ENCODE peak calls at places on chromosomes 4 and X, in seven cellular contexts. One of them, this sample, is unnamed.

GRCh38 chrX:124232523-124233201 is 99.8 kb upstream of the TEX13D start:
- DNase-seq in AG09309: no peak
- DNase-seq in A549: no peak
- DNase-seq in stimulated activated CD8-positive, alpha-beta memory T cell treated with anti-CD3 and anti-CD28 coated beads, Interleukin-2, amount 100 ng/mL, for 1 hour: no peak
- DNase-seq in SIG-M5: no peak
- DNase-seq in heart right ventricle: no peak
- DNase-seq in renal cortical epithelial cell: no peak
- DNase-seq in this sample: no peak

GRCh38 chr4:161936625-161937133 is 227.1 kb downstream of the FSTL5 start:
- DNase-seq in SIG-M5: no peak
- DNase-seq in heart right ventricle: no peak
- DNase-seq in renal cortical epithelial cell: peak; percentile 85
- DNase-seq in A549: peak; percentile 17
- DNase-seq in AG09309: peak; percentile 91
- DNase-seq in stimulated activated CD8-positive, alpha-beta memory T cell treated with anti-CD3 and anti-CD28 coated beads, Interleukin-2, amount 100 ng/mL, for 1 hour: no peak
- DNase-seq in this sample: no peak

GRCh38 chr4:98749206-98749605 is 90.8 kb upstream of the TSPAN5 start:
- DNase-seq in A549: no peak
- DNase-seq in stimulated activated CD8-positive, alpha-beta memory T cell treated with anti-CD3 and anti-CD28 coated beads, Interleukin-2, amount 100 ng/mL, for 1 hour: no peak
- DNase-seq in AG09309: no peak
- DNase-seq in SIG-M5: no peak
- DNase-seq in heart right ventricle: no peak
- DNase-seq in renal cortical epithelial cell: no peak
- DNase-seq in this sample: no peak

GRCh38 chr4:153651961-153652784 is 31.9 kb upstream of the TLR2 start:
- DNase-seq in renal cortical epithelial cell: peak; percentile 95
- DNase-seq in stimulated activated CD8-positive, alpha-beta memory T cell treated with anti-CD3 and anti-CD28 coated beads, Interleukin-2, amount 100 ng/mL, for 1 hour: no peak
- DNase-seq in SIG-M5: no peak
- DNase-seq in heart right ventricle: no peak
- DNase-seq in AG09309: no peak
- DNase-seq in A549: no peak
- DNase-seq in this sample: no peak

GRCh38 chrX:53395605-53396298 is 26.7 kb downstream of the SMC1A start:
- DNase-seq in heart right ventricle: no peak
- DNase-seq in stimulated activated CD8-positive, alpha-beta memory T cell treated with anti-CD3 and anti-CD28 coated beads, Interleukin-2, amount 100 ng/mL, for 1 hour: no peak
- DNase-seq in SIG-M5: no peak
- DNase-seq in A549: no peak
- DNase-seq in renal cortical epithelial cell: no peak
- DNase-seq in AG09309: no peak
- DNase-seq in this sample: no peak

GRCh38 chrX:71859637-71860036 is 51.0 kb upstream of the NHSL2 start:
- DNase-seq in renal cortical epithelial cell: peak; percentile 27
- DNase-seq in stimulated activated CD8-positive, alpha-beta memory T cell treated with anti-CD3 and anti-CD28 coated beads, Interleukin-2, amount 100 ng/mL, for 1 hour: peak; percentile 3
- DNase-seq in SIG-M5: no peak
- DNase-seq in A549: peak; percentile 43
- DNase-seq in heart right ventricle: no peak
- DNase-seq in AG09309: no peak
- DNase-seq in this sample: peak; percentile 67

GRCh38 chr4:2964077-2964471 is 703 bp downstream of the GRK4 start:
- DNase-seq in A549: no peak
- DNase-seq in renal cortical epithelial cell: no peak
- DNase-seq in stimulated activated CD8-positive, alpha-beta memory T cell treated with anti-CD3 and anti-CD28 coated beads, Interleukin-2, amount 100 ng/mL, for 1 hour: no peak
- DNase-seq in SIG-M5: no peak
- DNase-seq in heart right ventricle: no peak
- DNase-seq in AG09309: no peak
- DNase-seq in this sample: no peak

GRCh38 chrX:44889824-44890223 is 16.8 kb downstream of the KDM6A start:
- DNase-seq in A549: no peak
- DNase-seq in heart right ventricle: no peak
- DNase-seq in AG09309: no peak
- DNase-seq in SIG-M5: peak; percentile 15
- DNase-seq in stimulated activated CD8-positive, alpha-beta memory T cell treated with anti-CD3 and anti-CD28 coated beads, Interleukin-2, amount 100 ng/mL, for 1 hour: no peak
- DNase-seq in renal cortical epithelial cell: no peak
- DNase-seq in this sample: no peak

GRCh38 chrX:15334561-15334960 is 762 bp downstream of the PIGA start:
- DNase-seq in heart right ventricle: no peak
- DNase-seq in SIG-M5: no peak
- DNase-seq in renal cortical epithelial cell: peak; percentile 20
- DNase-seq in stimulated activated CD8-positive, alpha-beta memory T cell treated with anti-CD3 and anti-CD28 coated beads, Interleukin-2, amount 100 ng/mL, for 1 hour: no peak
- DNase-seq in A549: no peak
- DNase-seq in AG09309: no peak
- DNase-seq in this sample: peak; percentile 12

GRCh38 chrX:136574548-136574947 is 42.5 kb downstream of the VGLL1 start:
- DNase-seq in A549: no peak
- DNase-seq in renal cortical epithelial cell: no peak
- DNase-seq in stimulated activated CD8-positive, alpha-beta memory T cell treated with anti-CD3 and anti-CD28 coated beads, Interleukin-2, amount 100 ng/mL, for 1 hour: no peak
- DNase-seq in AG09309: no peak
- DNase-seq in heart right ventricle: peak; percentile 3
- DNase-seq in SIG-M5: no peak
- DNase-seq in this sample: peak; percentile 47

GRCh38 chr4:52376107-52376704 is 282.9 kb downstream of the USP46 start:
- DNase-seq in heart right ventricle: peak; percentile 38
- DNase-seq in SIG-M5: no peak
- DNase-seq in AG09309: peak; percentile 39
- DNase-seq in renal cortical epithelial cell: peak; percentile 31
- DNase-seq in A549: peak; percentile 30
- DNase-seq in stimulated activated CD8-positive, alpha-beta memory T cell treated with anti-CD3 and anti-CD28 coated beads, Interleukin-2, amount 100 ng/mL, for 1 hour: no peak
- DNase-seq in this sample: peak; percentile 85

GRCh38 chr4:55442541-55442940 is 46.8 kb downstream of the TMEM165 start:
- DNase-seq in AG09309: no peak
- DNase-seq in renal cortical epithelial cell: peak; percentile 12
- DNase-seq in A549: no peak
- DNase-seq in SIG-M5: no peak
- DNase-seq in heart right ventricle: no peak
- DNase-seq in stimulated activated CD8-positive, alpha-beta memory T cell treated with anti-CD3 and anti-CD28 coated beads, Interleukin-2, amount 100 ng/mL, for 1 hour: no peak
- DNase-seq in this sample: no peak

GRCh38 chr4:82268050-82268825 is 105.6 kb downstream of the HNRNPD start:
- DNase-seq in AG09309: peak; percentile 28
- DNase-seq in renal cortical epithelial cell: peak; percentile 44
- DNase-seq in stimulated activated CD8-positive, alpha-beta memory T cell treated with anti-CD3 and anti-CD28 coated beads, Interleukin-2, amount 100 ng/mL, for 1 hour: peak; percentile 8
- DNase-seq in A549: peak; percentile 55
- DNase-seq in heart right ventricle: peak; percentile 51
- DNase-seq in SIG-M5: peak; percentile 5
- DNase-seq in this sample: peak; percentile 71

GRCh38 chrX:5842601-5843000 is 386.1 kb downstream of the NLGN4X start:
- DNase-seq in renal cortical epithelial cell: no peak
- DNase-seq in stimulated activated CD8-positive, alpha-beta memory T cell treated with anti-CD3 and anti-CD28 coated beads, Interleukin-2, amount 100 ng/mL, for 1 hour: no peak
- DNase-seq in A549: no peak
- DNase-seq in AG09309: no peak
- DNase-seq in SIG-M5: no peak
- DNase-seq in heart right ventricle: no peak
- DNase-seq in this sample: no peak

GRCh38 chrX:40153335-40154221 is 55.8 kb upstream of the BCOR start:
- DNase-seq in renal cortical epithelial cell: no peak
- DNase-seq in stimulated activated CD8-positive, alpha-beta memory T cell treated with anti-CD3 and anti-CD28 coated beads, Interleukin-2, amount 100 ng/mL, for 1 hour: no peak
- DNase-seq in AG09309: no peak
- DNase-seq in SIG-M5: peak; percentile 37
- DNase-seq in heart right ventricle: no peak
- DNase-seq in A549: peak; percentile 41
- DNase-seq in this sample: no peak

GRCh38 chr4:15466596-15466995 is 3.1 kb upstream of the CC2D2A start:
- DNase-seq in SIG-M5: no peak
- DNase-seq in renal cortical epithelial cell: no peak
- DNase-seq in AG09309: no peak
- DNase-seq in stimulated activated CD8-positive, alpha-beta memory T cell treated with anti-CD3 and anti-CD28 coated beads, Interleukin-2, amount 100 ng/mL, for 1 hour: no peak
- DNase-seq in heart right ventricle: no peak
- DNase-seq in A549: no peak
- DNase-seq in this sample: no peak

GRCh38 chr4:88356771-88357170 is 21.9 kb upstream of the HERC6 start:
- DNase-seq in heart right ventricle: no peak
- DNase-seq in renal cortical epithelial cell: peak; percentile 32
- DNase-seq in SIG-M5: no peak
- DNase-seq in AG09309: no peak
- DNase-seq in stimulated activated CD8-positive, alpha-beta memory T cell treated with anti-CD3 and anti-CD28 coated beads, Interleukin-2, amount 100 ng/mL, for 1 hour: no peak
- DNase-seq in A549: no peak
- DNase-seq in this sample: no peak

GRCh38 chr4:147899512-147899911 is 167.6 kb downstream of the ARHGAP10 start:
- DNase-seq in renal cortical epithelial cell: no peak
- DNase-seq in AG09309: peak; percentile 11
- DNase-seq in heart right ventricle: no peak
- DNase-seq in stimulated activated CD8-positive, alpha-beta memory T cell treated with anti-CD3 and anti-CD28 coated beads, Interleukin-2, amount 100 ng/mL, for 1 hour: no peak
- DNase-seq in SIG-M5: no peak
- DNase-seq in A549: no peak
- DNase-seq in this sample: no peak

GRCh38 chr4:115361781-115362180 is 248.4 kb upstream of the NDST4 start:
- DNase-seq in A549: no peak
- DNase-seq in stimulated activated CD8-positive, alpha-beta memory T cell treated with anti-CD3 and anti-CD28 coated beads, Interleukin-2, amount 100 ng/mL, for 1 hour: no peak
- DNase-seq in renal cortical epithelial cell: no peak
- DNase-seq in SIG-M5: no peak
- DNase-seq in heart right ventricle: no peak
- DNase-seq in AG09309: no peak
- DNase-seq in this sample: no peak

GRCh38 chrX:40805404-40805803 is 70.1 kb upstream of the MED14 start:
- DNase-seq in SIG-M5: no peak
- DNase-seq in stimulated activated CD8-positive, alpha-beta memory T cell treated with anti-CD3 and anti-CD28 coated beads, Interleukin-2, amount 100 ng/mL, for 1 hour: no peak
- DNase-seq in A549: no peak
- DNase-seq in AG09309: no peak
- DNase-seq in heart right ventricle: no peak
- DNase-seq in renal cortical epithelial cell: no peak
- DNase-seq in this sample: no peak

GRCh38 chr4:186216465-186217024 is 10.8 kb upstream of the KLKB1 start:
- DNase-seq in heart right ventricle: no peak
- DNase-seq in A549: no peak
- DNase-seq in AG09309: no peak
- DNase-seq in renal cortical epithelial cell: no peak
- DNase-seq in SIG-M5: no peak
- DNase-seq in stimulated activated CD8-positive, alpha-beta memory T cell treated with anti-CD3 and anti-CD28 coated beads, Interleukin-2, amount 100 ng/mL, for 1 hour: no peak
- DNase-seq in this sample: no peak

GRCh38 chr4:180688480-180688879 is 1554.7 kb upstream of the TENM3 start:
- DNase-seq in heart right ventricle: no peak
- DNase-seq in renal cortical epithelial cell: no peak
- DNase-seq in AG09309: no peak
- DNase-seq in stimulated activated CD8-positive, alpha-beta memory T cell treated with anti-CD3 and anti-CD28 coated beads, Interleukin-2, amount 100 ng/mL, for 1 hour: no peak
- DNase-seq in A549: no peak
- DNase-seq in SIG-M5: no peak
- DNase-seq in this sample: no peak

GRCh38 chrX:97389761-97390192 is 506.1 kb downstream of the RPA4 start:
- DNase-seq in stimulated activated CD8-positive, alpha-beta memory T cell treated with anti-CD3 and anti-CD28 coated beads, Interleukin-2, amount 100 ng/mL, for 1 hour: no peak
- DNase-seq in heart right ventricle: no peak
- DNase-seq in renal cortical epithelial cell: peak; percentile 93
- DNase-seq in SIG-M5: no peak
- DNase-seq in A549: peak; percentile 55
- DNase-seq in AG09309: peak; percentile 24
- DNase-seq in this sample: no peak

GRCh38 chr4:94452476-94453300 is 946 bp downstream of the PDLIM5 start:
- DNase-seq in A549: peak; percentile 76
- DNase-seq in SIG-M5: no peak
- DNase-seq in stimulated activated CD8-positive, alpha-beta memory T cell treated with anti-CD3 and anti-CD28 coated beads, Interleukin-2, amount 100 ng/mL, for 1 hour: no peak
- DNase-seq in heart right ventricle: peak; percentile 90
- DNase-seq in renal cortical epithelial cell: peak; percentile 80
- DNase-seq in AG09309: peak; percentile 41
- DNase-seq in this sample: peak; percentile 89

GRCh38 chr4:163492951-163493504 is 1.5 kb upstream of the TMA16 start:
- DNase-seq in A549: peak; percentile 45
- DNase-seq in SIG-M5: no peak
- DNase-seq in AG09309: no peak
- DNase-seq in renal cortical epithelial cell: no peak
- DNase-seq in stimulated activated CD8-positive, alpha-beta memory T cell treated with anti-CD3 and anti-CD28 coated beads, Interleukin-2, amount 100 ng/mL, for 1 hour: no peak
- DNase-seq in heart right ventricle: no peak
- DNase-seq in this sample: no peak

GRCh38 chrX:16601885-16602284 is 48.1 kb upstream of the S100G start:
- DNase-seq in heart right ventricle: no peak
- DNase-seq in SIG-M5: no peak
- DNase-seq in AG09309: no peak
- DNase-seq in A549: no peak
- DNase-seq in renal cortical epithelial cell: no peak
- DNase-seq in stimulated activated CD8-positive, alpha-beta memory T cell treated with anti-CD3 and anti-CD28 coated beads, Interleukin-2, amount 100 ng/mL, for 1 hour: no peak
- DNase-seq in this sample: no peak

GRCh38 chrX:152932144-152932543 is 34.3 kb downstream of the ZNF185 start:
- DNase-seq in AG09309: no peak
- DNase-seq in renal cortical epithelial cell: no peak
- DNase-seq in A549: no peak
- DNase-seq in SIG-M5: no peak
- DNase-seq in stimulated activated CD8-positive, alpha-beta memory T cell treated with anti-CD3 and anti-CD28 coated beads, Interleukin-2, amount 100 ng/mL, for 1 hour: no peak
- DNase-seq in heart right ventricle: no peak
- DNase-seq in this sample: no peak

GRCh38 chrX:129726307-129727111 is 12.3 kb upstream of the XPNPEP2 start:
- DNase-seq in stimulated activated CD8-positive, alpha-beta memory T cell treated with anti-CD3 and anti-CD28 coated beads, Interleukin-2, amount 100 ng/mL, for 1 hour: no peak
- DNase-seq in A549: peak; percentile 63
- DNase-seq in heart right ventricle: peak; percentile 64
- DNase-seq in renal cortical epithelial cell: peak; percentile 33
- DNase-seq in AG09309: no peak
- DNase-seq in SIG-M5: no peak
- DNase-seq in this sample: peak; percentile 81

GRCh38 chrX:154748712-154749339 is 2.1 kb downstream of the GAB3 start:
- DNase-seq in A549: peak; percentile 56
- DNase-seq in AG09309: no peak
- DNase-seq in stimulated activated CD8-positive, alpha-beta memory T cell treated with anti-CD3 and anti-CD28 coated beads, Interleukin-2, amount 100 ng/mL, for 1 hour: no peak
- DNase-seq in SIG-M5: no peak
- DNase-seq in heart right ventricle: peak; percentile 55
- DNase-seq in renal cortical epithelial cell: peak; percentile 36
- DNase-seq in this sample: peak; percentile 85

GRCh38 chr4:10620935-10621488 is 63.6 kb downstream of the CLNK start:
- DNase-seq in AG09309: no peak
- DNase-seq in renal cortical epithelial cell: no peak
- DNase-seq in stimulated activated CD8-positive, alpha-beta memory T cell treated with anti-CD3 and anti-CD28 coated beads, Interleukin-2, amount 100 ng/mL, for 1 hour: no peak
- DNase-seq in heart right ventricle: no peak
- DNase-seq in SIG-M5: no peak
- DNase-seq in A549: no peak
- DNase-seq in this sample: no peak

GRCh38 chr4:3174371-3175338 is 74.3 kb upstream of the MSANTD1 start:
- DNase-seq in renal cortical epithelial cell: no peak
- DNase-seq in stimulated activated CD8-positive, alpha-beta memory T cell treated with anti-CD3 and anti-CD28 coated beads, Interleukin-2, amount 100 ng/mL, for 1 hour: no peak
- DNase-seq in A549: no peak
- DNase-seq in AG09309: no peak
- DNase-seq in heart right ventricle: no peak
- DNase-seq in SIG-M5: no peak
- DNase-seq in this sample: no peak

GRCh38 chrX:103817502-103817901 is 14.6 kb downstream of the RAB9B start:
- DNase-seq in renal cortical epithelial cell: peak; percentile 10
- DNase-seq in stimulated activated CD8-positive, alpha-beta memory T cell treated with anti-CD3 and anti-CD28 coated beads, Interleukin-2, amount 100 ng/mL, for 1 hour: no peak
- DNase-seq in AG09309: no peak
- DNase-seq in heart right ventricle: peak; percentile 6
- DNase-seq in SIG-M5: no peak
- DNase-seq in A549: peak; percentile 38
- DNase-seq in this sample: peak; percentile 88

GRCh38 chrX:132292753-132293152 is 73.5 kb upstream of the RAP2C start:
- DNase-seq in renal cortical epithelial cell: peak; percentile 54
- DNase-seq in stimulated activated CD8-positive, alpha-beta memory T cell treated with anti-CD3 and anti-CD28 coated beads, Interleukin-2, amount 100 ng/mL, for 1 hour: peak; percentile 1
- DNase-seq in A549: peak; percentile 46
- DNase-seq in SIG-M5: no peak
- DNase-seq in AG09309: peak; percentile 37
- DNase-seq in heart right ventricle: peak; percentile 21
- DNase-seq in this sample: peak; percentile 75

GRCh38 chr4:156685308-156685707 is 286.3 kb downstream of the PDGFC start:
- DNase-seq in stimulated activated CD8-positive, alpha-beta memory T cell treated with anti-CD3 and anti-CD28 coated beads, Interleukin-2, amount 100 ng/mL, for 1 hour: no peak
- DNase-seq in A549: no peak
- DNase-seq in renal cortical epithelial cell: peak; percentile 23
- DNase-seq in heart right ventricle: no peak
- DNase-seq in SIG-M5: no peak
- DNase-seq in AG09309: no peak
- DNase-seq in this sample: no peak

This sample was measured in HT-29.